ENCODE peak calls at places on chromosomes 6 and 20, in nine cellular contexts. One of them, this sample, is unnamed.

GRCh38 chr20:32539817-32540675 is 45.1 kb downstream of the NOL4L start:
- DNase-seq in IMR-90: no peak
- DNase-seq in brain microvascular endothelial cell: no peak
- DNase-seq in RWPE2: peak; percentile 76
- DNase-seq in neural progenitor cell: no peak
- DNase-seq in heart left ventricle: no peak
- DNase-seq in cardiac muscle cell: peak; percentile 30
- DNase-seq in psoas muscle: no peak
- DNase-seq in A673: no peak
- DNase-seq in this sample: no peak

GRCh38 chr6:85344996-85345395 is 104.9 kb upstream of the NT5E start:
- DNase-seq in IMR-90: peak; percentile 30
- DNase-seq in A673: no peak
- DNase-seq in heart left ventricle: no peak
- DNase-seq in RWPE2: no peak
- DNase-seq in brain microvascular endothelial cell: no peak
- DNase-seq in cardiac muscle cell: no peak
- DNase-seq in psoas muscle: no peak
- DNase-seq in neural progenitor cell: no peak
- DNase-seq in this sample: no peak

GRCh38 chr6:127483399-127484055 is 24.3 kb upstream of the KIAA0408 start:
- DNase-seq in IMR-90: no peak
- DNase-seq in cardiac muscle cell: no peak
- DNase-seq in RWPE2: no peak
- DNase-seq in brain microvascular endothelial cell: no peak
- DNase-seq in A673: peak; percentile 14
- DNase-seq in neural progenitor cell: peak; percentile 25
- DNase-seq in heart left ventricle: no peak
- DNase-seq in psoas muscle: no peak
- DNase-seq in this sample: no peak

GRCh38 chr6:10555625-10556309 is 34.6 kb downstream of the GCNT2 start:
- DNase-seq in cardiac muscle cell: peak; percentile 24
- DNase-seq in heart left ventricle: peak; percentile 85
- DNase-seq in psoas muscle: peak; percentile 66
- DNase-seq in neural progenitor cell: peak; percentile 84
- DNase-seq in A673: peak; percentile 52
- DNase-seq in RWPE2: peak; percentile 70
- DNase-seq in IMR-90: peak; percentile 8
- DNase-seq in brain microvascular endothelial cell: peak; percentile 23
- DNase-seq in this sample: peak; percentile 52

GRCh38 chr20:48716086-48716485 is 111.7 kb downstream of the PREX1 start:
- DNase-seq in neural progenitor cell: no peak
- DNase-seq in psoas muscle: no peak
- DNase-seq in heart left ventricle: no peak
- DNase-seq in A673: no peak
- DNase-seq in brain microvascular endothelial cell: no peak
- DNase-seq in IMR-90: no peak
- DNase-seq in RWPE2: peak; percentile 76
- DNase-seq in cardiac muscle cell: no peak
- DNase-seq in this sample: no peak

GRCh38 chr6:32944265-32944664 is 3.4 kb upstream of the HLA-DMB start:
- DNase-seq in cardiac muscle cell: no peak
- DNase-seq in heart left ventricle: no peak
- DNase-seq in RWPE2: no peak
- DNase-seq in neural progenitor cell: no peak
- DNase-seq in A673: no peak
- DNase-seq in IMR-90: no peak
- DNase-seq in brain microvascular endothelial cell: no peak
- DNase-seq in psoas muscle: no peak
- DNase-seq in this sample: no peak

GRCh38 chr6:75337805-75338204 is 53.2 kb upstream of the TMEM30A start:
- DNase-seq in neural progenitor cell: no peak
- DNase-seq in IMR-90: peak; percentile 35
- DNase-seq in cardiac muscle cell: no peak
- DNase-seq in brain microvascular endothelial cell: no peak
- DNase-seq in heart left ventricle: no peak
- DNase-seq in A673: no peak
- DNase-seq in RWPE2: no peak
- DNase-seq in psoas muscle: no peak
- DNase-seq in this sample: no peak

GRCh38 chr20:39773380-39774000 is 811.3 kb downstream of the DHX35 start:
- DNase-seq in IMR-90: no peak
- DNase-seq in brain microvascular endothelial cell: no peak
- DNase-seq in psoas muscle: no peak
- DNase-seq in heart left ventricle: no peak
- DNase-seq in neural progenitor cell: no peak
- DNase-seq in A673: no peak
- DNase-seq in RWPE2: no peak
- DNase-seq in cardiac muscle cell: no peak
- DNase-seq in this sample: no peak

GRCh38 chr20:61623451-61623850 is 371.4 kb downstream of the CDH4 start:
- DNase-seq in IMR-90: no peak
- DNase-seq in RWPE2: no peak
- DNase-seq in neural progenitor cell: no peak
- DNase-seq in A673: no peak
- DNase-seq in cardiac muscle cell: no peak
- DNase-seq in brain microvascular endothelial cell: no peak
- DNase-seq in psoas muscle: no peak
- DNase-seq in heart left ventricle: no peak
- DNase-seq in this sample: no peak

GRCh38 chr6:20826378-20826777 is 292.1 kb downstream of the CDKAL1 start:
- DNase-seq in A673: no peak
- DNase-seq in cardiac muscle cell: peak; percentile 60
- DNase-seq in IMR-90: peak; percentile 78
- DNase-seq in brain microvascular endothelial cell: peak; percentile 79
- DNase-seq in RWPE2: no peak
- DNase-seq in heart left ventricle: no peak
- DNase-seq in psoas muscle: no peak
- DNase-seq in neural progenitor cell: no peak
- DNase-seq in this sample: no peak

GRCh38 chr6:139891471-139891870 is 517.0 kb upstream of the CITED2 start:
- DNase-seq in neural progenitor cell: no peak
- DNase-seq in cardiac muscle cell: no peak
- DNase-seq in psoas muscle: no peak
- DNase-seq in IMR-90: peak; percentile 91
- DNase-seq in heart left ventricle: no peak
- DNase-seq in RWPE2: no peak
- DNase-seq in brain microvascular endothelial cell: peak; percentile 6
- DNase-seq in A673: no peak
- DNase-seq in this sample: no peak

GRCh38 chr6:11011787-11012234 is 32.3 kb downstream of the ELOVL2 start:
- DNase-seq in heart left ventricle: no peak
- DNase-seq in cardiac muscle cell: peak; percentile 65
- DNase-seq in A673: no peak
- DNase-seq in RWPE2: no peak
- DNase-seq in brain microvascular endothelial cell: no peak
- DNase-seq in neural progenitor cell: no peak
- DNase-seq in psoas muscle: no peak
- DNase-seq in IMR-90: no peak
- DNase-seq in this sample: peak; percentile 59

GRCh38 chr6:43953794-43954310 is 173.4 kb downstream of the MRPL14 start:
- DNase-seq in psoas muscle: peak; percentile 89
- DNase-seq in A673: no peak
- DNase-seq in cardiac muscle cell: peak; percentile 37
- DNase-seq in heart left ventricle: peak; percentile 79
- DNase-seq in RWPE2: no peak
- DNase-seq in brain microvascular endothelial cell: no peak
- DNase-seq in IMR-90: no peak
- DNase-seq in neural progenitor cell: peak; percentile 53
- DNase-seq in this sample: peak; percentile 35

GRCh38 chr6:40997256-40997957 is 41.6 kb downstream of the UNC5CL start:
- DNase-seq in heart left ventricle: no peak
- DNase-seq in neural progenitor cell: peak; percentile 85
- DNase-seq in A673: peak; percentile 62
- DNase-seq in RWPE2: no peak
- DNase-seq in psoas muscle: no peak
- DNase-seq in brain microvascular endothelial cell: peak; percentile 73
- DNase-seq in cardiac muscle cell: peak; percentile 71
- DNase-seq in IMR-90: peak; percentile 78
- DNase-seq in this sample: peak; percentile 67

GRCh38 chr20:13638162-13638495 is 603 bp downstream of the TASP1 start:
- DNase-seq in IMR-90: peak; percentile 16
- DNase-seq in neural progenitor cell: peak; percentile 38
- DNase-seq in brain microvascular endothelial cell: no peak
- DNase-seq in RWPE2: no peak
- DNase-seq in heart left ventricle: no peak
- DNase-seq in psoas muscle: no peak
- DNase-seq in cardiac muscle cell: no peak
- DNase-seq in A673: peak; percentile 32
- DNase-seq in this sample: no peak

GRCh38 chr6:162572240-162572639 is 155.3 kb downstream of the PRKN start:
- DNase-seq in A673: no peak
- DNase-seq in cardiac muscle cell: no peak
- DNase-seq in neural progenitor cell: no peak
- DNase-seq in psoas muscle: no peak
- DNase-seq in heart left ventricle: no peak
- DNase-seq in RWPE2: no peak
- DNase-seq in brain microvascular endothelial cell: no peak
- DNase-seq in IMR-90: no peak
- DNase-seq in this sample: no peak

GRCh38 chr6:18245079-18245478 is 19.3 kb downstream of the DEK start:
- DNase-seq in neural progenitor cell: no peak
- DNase-seq in A673: no peak
- DNase-seq in IMR-90: no peak
- DNase-seq in cardiac muscle cell: no peak
- DNase-seq in heart left ventricle: no peak
- DNase-seq in psoas muscle: no peak
- DNase-seq in RWPE2: no peak
- DNase-seq in brain microvascular endothelial cell: no peak
- DNase-seq in this sample: no peak
- H3K36me3 ChIP-seq in neural progenitor cell: peaks cover 42% of the 10 kb centered on the region
- H3K36me3 ChIP-seq in A673: peaks cover 99% of the 10 kb centered on the region
- H3K36me3 ChIP-seq in IMR-90: peaks cover 25% of the 10 kb centered on the region
- H3K36me3 ChIP-seq in cardiac muscle cell: peaks cover 29% of the 10 kb centered on the region
- H3K36me3 ChIP-seq in heart left ventricle: peaks cover 6% of the 10 kb centered on the region
- H3K36me3 ChIP-seq in psoas muscle: no peaks in the 10 kb centered on the region
- H3K36me3 ChIP-seq in RWPE2: peaks cover 100% of the 10 kb centered on the region
- H3K36me3 ChIP-seq in brain microvascular endothelial cell: peaks cover 5% of the 10 kb centered on the region
- H3K36me3 ChIP-seq in this sample: no peaks in the 10 kb centered on the region

GRCh38 chr6:73714227-73714626 is 18.2 kb downstream of the CD109 start:
- DNase-seq in psoas muscle: no peak
- DNase-seq in A673: no peak
- DNase-seq in neural progenitor cell: no peak
- DNase-seq in cardiac muscle cell: no peak
- DNase-seq in heart left ventricle: no peak
- DNase-seq in brain microvascular endothelial cell: no peak
- DNase-seq in IMR-90: no peak
- DNase-seq in RWPE2: no peak
- DNase-seq in this sample: no peak
- H3K27ac ChIP-seq in psoas muscle: no peak overlapping the region
- H3K27ac ChIP-seq in A673: no peak overlapping the region
- H3K27ac ChIP-seq in neural progenitor cell: no peak overlapping the region
- H3K27ac ChIP-seq in cardiac muscle cell: no peak overlapping the region
- H3K27ac ChIP-seq in heart left ventricle: peak overlapping the region; percentile 62
- H3K27ac ChIP-seq in brain microvascular endothelial cell: no peak overlapping the region
- H3K27ac ChIP-seq in IMR-90: no peak overlapping the region
- H3K27ac ChIP-seq in RWPE2: peak overlapping the region; percentile 31
- H3K27ac ChIP-seq in this sample: no peak overlapping the region

GRCh38 chr6:28810655-28811053 is 113.1 kb downstream of the TRIM27 start:
- DNase-seq in heart left ventricle: no peak
- DNase-seq in brain microvascular endothelial cell: no peak
- DNase-seq in IMR-90: no peak
- DNase-seq in neural progenitor cell: peak; percentile 64
- DNase-seq in psoas muscle: no peak
- DNase-seq in A673: no peak
- DNase-seq in RWPE2: no peak
- DNase-seq in cardiac muscle cell: no peak
- DNase-seq in this sample: no peak

GRCh38 chr6:28808383-28808782 is 115.4 kb downstream of the TRIM27 start:
- DNase-seq in cardiac muscle cell: no peak
- DNase-seq in psoas muscle: no peak
- DNase-seq in RWPE2: no peak
- DNase-seq in IMR-90: no peak
- DNase-seq in A673: no peak
- DNase-seq in brain microvascular endothelial cell: no peak
- DNase-seq in heart left ventricle: no peak
- DNase-seq in neural progenitor cell: no peak
- DNase-seq in this sample: no peak

GRCh38 chr6:28811873-28812272 is 111.9 kb downstream of the TRIM27 start:
- DNase-seq in heart left ventricle: no peak
- DNase-seq in cardiac muscle cell: no peak
- DNase-seq in RWPE2: no peak
- DNase-seq in brain microvascular endothelial cell: no peak
- DNase-seq in neural progenitor cell: peak; percentile 44
- DNase-seq in A673: peak; percentile 70
- DNase-seq in psoas muscle: no peak
- DNase-seq in IMR-90: peak; percentile 27
- DNase-seq in this sample: no peak

GRCh38 chr6:28807682-28808280 is 116.0 kb downstream of the TRIM27 start:
- DNase-seq in heart left ventricle: no peak
- DNase-seq in RWPE2: no peak
- DNase-seq in psoas muscle: no peak
- DNase-seq in neural progenitor cell: peak; percentile 75
- DNase-seq in brain microvascular endothelial cell: peak; percentile 80
- DNase-seq in A673: peak; percentile 88
- DNase-seq in cardiac muscle cell: peak; percentile 48
- DNase-seq in IMR-90: peak; percentile 69
- DNase-seq in this sample: no peak

DNA sequence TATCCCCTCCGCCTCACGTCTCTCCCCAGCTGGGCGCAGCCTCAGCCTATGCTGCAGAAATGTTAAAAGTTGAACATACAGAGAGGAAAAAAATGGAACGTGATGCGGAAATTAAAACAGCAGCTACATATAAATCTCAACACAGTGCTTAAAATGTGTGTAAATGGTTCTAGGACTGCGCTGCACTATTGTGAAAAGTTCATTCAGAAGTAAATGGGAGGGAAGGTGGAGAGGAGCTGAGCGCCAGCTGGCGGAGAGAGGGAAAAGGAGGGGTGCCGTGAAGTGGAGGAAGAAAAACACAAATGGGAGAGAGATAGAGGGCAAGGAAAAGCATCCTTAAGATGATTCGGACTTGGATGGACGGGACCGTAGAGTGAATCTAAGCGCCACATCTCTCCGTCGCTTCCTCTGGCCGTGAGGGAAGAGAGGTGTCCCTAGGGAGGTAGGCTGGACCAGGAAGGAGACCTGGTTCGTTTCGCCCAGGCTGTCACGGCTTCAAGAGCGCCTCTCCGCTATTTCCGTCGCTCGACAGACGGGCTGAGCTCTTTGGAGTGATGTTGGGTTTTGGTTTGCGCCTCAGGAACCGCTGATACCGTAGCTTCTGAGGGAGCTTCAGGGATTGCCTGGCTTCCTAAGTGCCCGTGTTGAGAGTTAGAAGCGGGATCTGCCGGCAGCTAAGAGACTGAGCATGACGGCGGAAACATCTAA is 113.7 kb downstream of the TRIM27 start:
- DNase-seq in heart left ventricle: no peak
- DNase-seq in brain microvascular endothelial cell: no peak
- DNase-seq in IMR-90: no peak
- DNase-seq in RWPE2: no peak
- DNase-seq in psoas muscle: no peak
- DNase-seq in A673: peak; percentile 68
- DNase-seq in neural progenitor cell: peak; percentile 67
- DNase-seq in cardiac muscle cell: peak; percentile 22
- DNase-seq in this sample: no peak
- TF ChIP-seq CTCF in heart left ventricle: no peak
- TF ChIP-seq CTCF in brain microvascular endothelial cell: peak; percentile 43
- TF ChIP-seq CTCF in IMR-90: no peak
- TF ChIP-seq CTCF in RWPE2: peak; percentile 37
- TF ChIP-seq CTCF in psoas muscle: no peak
- TF ChIP-seq CTCF in A673: peak; percentile 53
- TF ChIP-seq CTCF in neural progenitor cell: peak; percentile 24
- TF ChIP-seq CTCF in cardiac muscle cell: peak; percentile 13
- TF ChIP-seq CTCF in this sample: no peak

GRCh38 chr20:23365390-23366165 is 3.6 kb downstream of the GZF1 start:
- DNase-seq in A673: no peak
- DNase-seq in RWPE2: no peak
- DNase-seq in IMR-90: no peak
- DNase-seq in neural progenitor cell: no peak
- DNase-seq in cardiac muscle cell: no peak
- DNase-seq in psoas muscle: no peak
- DNase-seq in brain microvascular endothelial cell: no peak
- DNase-seq in heart left ventricle: peak; percentile 31
- DNase-seq in this sample: no peak
- H3K36me3 ChIP-seq in A673: peaks cover 29% of the 10 kb centered on the region
- H3K36me3 ChIP-seq in RWPE2: peaks cover 62% of the 10 kb centered on the region
- H3K36me3 ChIP-seq in IMR-90: peaks cover 27% of the 10 kb centered on the region
- H3K36me3 ChIP-seq in neural progenitor cell: peaks cover 1% of the 10 kb centered on the region
- H3K36me3 ChIP-seq in cardiac muscle cell: peaks cover 19% of the 10 kb centered on the region
- H3K36me3 ChIP-seq in psoas muscle: peaks cover 6% of the 10 kb centered on the region
- H3K36me3 ChIP-seq in brain microvascular endothelial cell: peaks cover 36% of the 10 kb centered on the region
- H3K36me3 ChIP-seq in heart left ventricle: peaks cover 31% of the 10 kb centered on the region
- H3K36me3 ChIP-seq in this sample: no peaks in the 10 kb centered on the region

This sample was measured in body of pancreas.